ENCODE peak calls at places on chromosome 14, in seven cellular contexts. E is progenitor cell of endocrine pancreas, P is endothelial cell, I is colonic mucosa, R is HFF-Myc, U is sigmoid colon, H is fibroblast of villous mesenchyme. Y is an unnamed sample.

GRCh38 chr14:95555053-95555452 is 20.2 kb downstream of the GLRX5 start:
- DNase-seq in P (no peak), R (no peak), H (no peak), E (no peak), I (no peak), U (no peak), Y (no peak)

GRCh38 chr14:54681819-54682261 is 114.9 kb downstream of the SAMD4A start:
- DNase-seq in I (no peak), R (peak), P (no peak), E (no peak), H (peak), U (no peak), Y (no peak)

GRCh38 chr14:64734990-64735389 is 30.8 kb downstream of the PLEKHG3 start:
- DNase-seq in R (no peak), E (no peak), P (no peak), H (no peak), I (no peak), U (no peak), Y (no peak)

GRCh38 chr14:74638066-74638465 is 26.0 kb upstream of the LTBP2 start:
- DNase-seq in H (no peak), U (no peak), I (no peak), E (no peak), R (no peak), P (no peak), Y (no peak)

GRCh38 chr14:73610692-73611091 is 1.6 kb upstream of the ACOT6 start:
- DNase-seq in I (peak), E (no peak), U (no peak), R (no peak), P (no peak), H (peak), Y (peak)

GRCh38 chr14:73269729-73270651 is 32.7 kb downstream of the PAPLN start:
- DNase-seq in E (peak), H (peak), I (peak), U (peak), R (no peak), P (peak), Y (no peak)

GRCh38 chr14:44803239-44803905 is 158.4 kb downstream of the KLHL28 start:
- DNase-seq in H (peak), R (peak), I (no peak), E (no peak), U (no peak), P (no peak), Y (peak)

GRCh38 chr14:86166541-86166940 is 636.6 kb downstream of the FLRT2 start:
- DNase-seq in E (no peak), P (no peak), R (no peak), H (no peak), I (no peak), U (no peak), Y (no peak)

GRCh38 chr14:64296561-64296960 is 2.4 kb upstream of the ESR2 start:
- DNase-seq in R (no peak), P (no peak), I (no peak), E (no peak), H (no peak), U (no peak), Y (peak)

GRCh38 chr14:104227806-104228205 is 89.4 kb downstream of the KIF26A start:
- DNase-seq in P (no peak), U (no peak), E (no peak), H (no peak), I (no peak), R (no peak), Y (no peak)

GRCh38 chr14:93049295-93049694 is 66.4 kb downstream of the ITPK1 start:
- DNase-seq in P (no peak), R (no peak), I (peak), E (no peak), U (no peak), H (no peak), Y (no peak)

GRCh38 chr14:77139540-77140342 is 1.9 kb downstream of the ZDHHC22 start:
- DNase-seq in I (peak), E (peak), H (peak), U (no peak), P (peak), R (no peak), Y (no peak)
- TF ChIP-seq CTCF in I (no peak), E (peak), H (peak), U (no peak), P (peak), R (peak), Y (peak)

DNA sequence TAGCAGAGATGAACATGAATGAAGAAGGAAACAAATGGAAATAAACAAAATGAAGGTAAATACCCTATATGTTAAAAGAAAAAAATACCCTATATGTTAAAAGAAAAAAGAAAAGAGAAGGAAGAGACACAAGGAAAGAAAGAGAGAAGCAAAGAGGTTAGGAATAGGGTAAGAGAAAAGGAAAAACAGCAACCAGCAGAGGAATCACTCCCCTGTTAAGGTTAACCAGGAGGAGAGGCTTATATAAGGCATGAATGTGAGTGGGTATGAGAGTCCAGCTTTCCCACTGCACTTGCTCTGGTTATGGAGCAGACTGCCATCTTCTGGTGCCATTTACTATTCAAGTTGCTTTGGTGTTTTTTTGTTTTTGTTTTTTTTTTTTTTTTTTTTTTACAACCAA is 3.1 kb downstream of the PPP1R3E start:
- DNase-seq in E (no peak), U (no peak), H (peak), R (no peak), P (no peak), I (no peak), Y (no peak)
- TF ChIP-seq CTCF in E (peak), U (no peak), H (peak), R (peak), P (no peak), I (no peak), Y (peak)

GRCh38 chr14:98204139-98204538 is 1067.9 kb downstream of the BCL11B start:
- DNase-seq in P (no peak), H (no peak), R (no peak), I (no peak), U (no peak), E (no peak), Y (no peak)

GRCh38 chr14:98198385-98198784 is 1073.6 kb downstream of the BCL11B start:
- DNase-seq in R (no peak), U (no peak), P (no peak), H (no peak), E (no peak), I (no peak), Y (no peak)

GRCh38 chr14:98203421-98203820 is 1068.6 kb downstream of the BCL11B start:
- DNase-seq in U (no peak), R (no peak), E (no peak), H (no peak), P (no peak), I (no peak), Y (no peak)

GRCh38 chr14:98197933-98198332 is 1074.1 kb downstream of the BCL11B start:
- DNase-seq in E (no peak), P (no peak), H (no peak), U (no peak), R (no peak), I (no peak), Y (no peak)

DNA sequence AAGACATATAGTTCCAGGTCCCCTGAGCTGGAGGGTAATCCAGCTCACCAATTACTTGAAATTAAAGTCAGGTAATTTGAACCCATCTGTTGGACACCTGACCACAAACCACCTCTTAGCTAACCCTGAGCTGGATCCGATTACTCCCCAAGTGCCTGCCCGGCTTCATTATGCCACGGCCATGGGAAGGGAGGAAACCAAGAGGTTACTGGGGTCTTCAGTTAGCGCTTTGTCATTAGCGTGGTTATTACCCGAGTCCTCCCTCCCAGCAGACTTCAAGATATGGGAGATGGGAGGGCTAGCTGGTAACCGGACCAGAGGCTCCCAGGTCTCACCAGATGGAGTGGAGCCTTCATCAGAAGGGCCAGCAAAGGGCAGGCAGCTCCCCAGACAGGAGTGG is 1071.4 kb downstream of the BCL11B start:
- DNase-seq in H (no peak), P (no peak), R (no peak), E (no peak), U (no peak), I (no peak), Y (no peak)
- TF ChIP-seq CTCF in H (no peak), P (no peak), R (no peak), E (no peak), U (no peak), I (no peak), Y (no peak)

DNA sequence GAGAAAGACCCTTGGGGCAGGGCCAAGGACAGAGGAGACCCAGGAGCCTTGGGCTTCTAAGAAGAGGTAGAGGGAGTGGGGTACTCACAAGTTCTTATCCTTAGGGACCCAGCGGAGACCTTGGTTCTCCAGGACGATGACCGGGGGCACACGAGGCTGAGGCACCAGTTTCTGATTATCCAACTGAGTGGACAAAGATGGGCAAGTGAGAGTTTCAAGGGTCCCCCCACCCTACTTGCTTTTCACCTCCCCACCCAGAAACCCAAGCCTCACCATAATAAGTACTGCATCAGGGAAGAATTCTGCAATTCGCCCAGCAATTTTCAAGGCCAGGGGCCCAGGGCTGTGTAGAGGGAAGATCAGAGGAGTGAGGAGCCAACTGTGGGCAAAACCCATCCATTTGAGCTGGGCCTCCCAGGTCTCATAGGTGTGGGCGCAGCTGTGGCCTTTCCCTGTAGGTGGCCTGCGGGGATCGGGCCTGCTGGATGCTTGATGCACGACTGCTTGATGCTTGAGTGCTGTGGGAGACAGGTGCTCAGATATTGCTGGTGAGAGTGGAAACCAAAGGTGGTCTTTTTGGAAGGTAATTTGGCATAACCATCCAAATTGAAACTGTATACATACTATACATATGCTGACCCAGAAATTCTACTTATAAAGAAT is 2.0 kb downstream of the EMC9 start:
- DNase-seq in H (no peak), R (no peak), I (no peak), U (no peak), P (no peak), E (no peak), Y (no peak)
- TF ChIP-seq CTCF in H (no peak), R (no peak), I (no peak), U (no peak), P (no peak), E (no peak), Y (no peak)

GRCh38 chr14:75976838-75977237 is 5.0 kb downstream of the TGFB3 start:
- DNase-seq in E (no peak), H (no peak), P (no peak), R (no peak), U (no peak), I (no peak), Y (no peak)
- TF ChIP-seq CTCF in E (no peak), H (no peak), P (no peak), R (no peak), U (no peak), I (no peak), Y (no peak)

Y was measured in epithelial cell of proximal tubule.